ENCODE peak calls at places on chromosomes 4 and X, in nine cellular contexts. W is MCF 10A; P is A172; I is hippocampal formation; M is foreskin melanocyte; T is occipital lobe; C is adipocyte; V is AG20443; S is stimulated activated CD8-positive, alpha-beta memory T cell treated with anti-CD3 and anti-CD28 coated beads, Interleukin-2, amount 100 ng/mL, for 48 hours. B is an unnamed sample.
A peak's percentile ranks its signal among the peaks of the same experiment; 100 is the strongest.

GRCh38 chrX:111353810-111354209 is 58.2 kb downstream of the DCX start:
- DNase-seq in M (no peak), V (no peak), S (no peak), W (peak; percentile 2), T (no peak), I (no peak), P (no peak), C (no peak), B (no peak)

GRCh38 chr4:76579596-76580375 is 144.8 kb downstream of the SHROOM3 start:
- DNase-seq in S (no peak), C (no peak), I (no peak), M (no peak), V (no peak), P (no peak), T (no peak), W (no peak), B (peak; percentile 72)

GRCh38 chr4:87078987-87079469 is 141.4 kb downstream of the KLHL8 start:
- DNase-seq in W (peak; percentile 34), T (peak; percentile 21), C (peak; percentile 87), P (no peak), I (peak; percentile 26), S (no peak), M (no peak), V (peak; percentile 78), B (no peak)

GRCh38 chrX:22037225-22037624 is 5.1 kb downstream of the PHEX start:
- DNase-seq in I (no peak), P (no peak), V (no peak), W (no peak), S (no peak), T (no peak), M (no peak), C (no peak), B (no peak)

GRCh38 chr4:159946983-159947645 is 844.2 kb downstream of the RAPGEF2 start:
- DNase-seq in T (no peak), V (peak; percentile 21), I (no peak), M (peak; percentile 27), S (no peak), C (peak; percentile 82), W (peak; percentile 77), P (peak; percentile 65), B (no peak)

GRCh38 chr4:153792893-153793227 is 4.0 kb upstream of the SFRP2 start:
- DNase-seq in S (no peak), P (no peak), W (no peak), V (no peak), M (no peak), I (no peak), T (no peak), C (no peak), B (no peak)

GRCh38 chrX:46461653-46462191 is 83.5 kb downstream of the ZNF674 start:
- DNase-seq in M (no peak), T (no peak), S (no peak), I (no peak), V (no peak), W (no peak), C (no peak), P (no peak), B (no peak)

GRCh38 chrX:116278819-116279218 is 108.3 kb downstream of the AGTR2 start:
- DNase-seq in T (no peak), V (no peak), I (no peak), M (no peak), C (no peak), P (no peak), S (no peak), W (no peak), B (no peak)

GRCh38 chr4:14434483-14434882 is 567.8 kb upstream of the CPEB2 start:
- DNase-seq in M (no peak), T (no peak), V (no peak), P (no peak), I (no peak), W (no peak), S (no peak), C (no peak), B (no peak)

GRCh38 chr4:88743696-88744095 is 46.1 kb upstream of the NAP1L5 start:
- DNase-seq in M (no peak), P (peak; percentile 4), S (no peak), C (peak; percentile 82), V (peak; percentile 45), T (no peak), W (no peak), I (no peak), B (no peak)

GRCh38 chr4:158189409-158189808 is 16.6 kb upstream of the GASK1B start:
- DNase-seq in P (no peak), W (no peak), C (no peak), T (no peak), V (no peak), I (no peak), M (no peak), S (no peak), B (no peak)

GRCh38 chr4:79585834-79586233 is 177.8 kb upstream of the GK2 start:
- DNase-seq in C (no peak), P (no peak), T (no peak), I (no peak), M (no peak), V (no peak), S (no peak), W (no peak), B (no peak)

GRCh38 chrX:56788717-56789122 is 59.7 kb downstream of the NBDY start:
- DNase-seq in S (no peak), I (peak; percentile 49), C (no peak), P (no peak), T (peak; percentile 4), M (no peak), V (no peak), W (no peak), B (peak; percentile 56)

GRCh38 chr4:151808120-151808529 is 47.3 kb upstream of the GATB start:
- DNase-seq in I (no peak), M (no peak), S (no peak), P (peak; percentile 84), V (peak; percentile 15), C (no peak), W (peak; percentile 18), T (no peak), B (no peak)

GRCh38 chr4:68082758-68083157 is 46.9 kb downstream of the TMPRSS11F start:
- DNase-seq in P (no peak), C (no peak), T (no peak), V (no peak), S (no peak), W (no peak), I (no peak), M (no peak), B (no peak)

GRCh38 chr4:175048111-175048784 is 130.1 kb downstream of the ADAM29 start:
- DNase-seq in M (no peak), S (no peak), P (no peak), V (no peak), C (no peak), T (no peak), I (no peak), W (no peak), B (no peak)

GRCh38 chr4:153564630-153565525 is 98.7 kb downstream of the TMEM131L start:
- DNase-seq in V (peak; percentile 55), P (peak; percentile 23), S (no peak), T (no peak), C (peak; percentile 49), I (peak; percentile 26), M (no peak), W (peak; percentile 13), B (no peak)

GRCh38 chr4:38949416-38950051 is 81.9 kb downstream of the FAM114A1 start:
- DNase-seq in M (no peak), I (no peak), W (no peak), T (no peak), V (no peak), P (peak; percentile 76), S (no peak), C (peak; percentile 19), B (no peak)

GRCh38 chr4:15161439-15161838 is 159.2 kb downstream of the CPEB2 start:
- DNase-seq in S (no peak), M (no peak), P (no peak), T (no peak), I (no peak), C (no peak), W (no peak), V (no peak), B (no peak)

GRCh38 chr4:158858410-158859189 is 89.8 kb downstream of the FNIP2 start:
- DNase-seq in W (peak; percentile 32), T (no peak), I (no peak), P (peak; percentile 37), C (peak; percentile 31), S (no peak), M (no peak), V (peak; percentile 47), B (no peak)

GRCh38 chr4:109559625-109559982 is 442 bp upstream of the MCUB start:
- DNase-seq in M (no peak), P (no peak), C (peak; percentile 49), S (peak; percentile 13), W (no peak), T (no peak), I (peak; percentile 34), V (peak; percentile 61), B (peak; percentile 27)

GRCh38 chr4:125319311-125319710 is 4.6 kb downstream of the FAT4 start:
- DNase-seq in M (no peak), W (no peak), I (no peak), T (no peak), C (peak; percentile 42), V (no peak), S (no peak), P (no peak), B (no peak)

GRCh38 chr4:76453232-76453631 is 18.2 kb downstream of the SHROOM3 start:
- DNase-seq in M (no peak), I (no peak), S (no peak), C (no peak), P (no peak), W (no peak), T (no peak), V (no peak), B (no peak)

GRCh38 chr4:10089346-10089745 is 27.3 kb downstream of the WDR1 start:
- DNase-seq in I (no peak), S (no peak), W (peak; percentile 38), V (no peak), M (no peak), P (no peak), C (no peak), T (no peak), B (peak; percentile 88)

GRCh38 chr4:1984406-1985191 is 24.2 kb downstream of the NELFA start:
- DNase-seq in W (no peak), C (no peak), V (no peak), T (no peak), S (no peak), M (no peak), I (no peak), P (no peak), B (no peak)

GRCh38 chr4:145001635-145002034 is 96.4 kb downstream of the ANAPC10 start:
- DNase-seq in T (no peak), V (no peak), S (no peak), W (no peak), M (no peak), I (no peak), C (no peak), P (no peak), B (no peak)

GRCh38 chrX:54415534-54416350 is 24.5 kb upstream of the TSR2 start:
- DNase-seq in W (no peak), M (no peak), C (peak; percentile 3), P (no peak), S (no peak), T (no peak), V (no peak), I (no peak), B (no peak)

GRCh38 chr4:186725422-186726149 is 1.9 kb upstream of the FAT1 start:
- DNase-seq in P (peak; percentile 66), C (peak; percentile 96), S (no peak), T (peak; percentile 36), V (peak; percentile 87), M (peak; percentile 47), I (peak; percentile 60), W (peak; percentile 83), B (peak; percentile 87)

GRCh38 chrX:71159335-71159734 is 14.7 kb downstream of the NLGN3 start:
- DNase-seq in T (no peak), S (no peak), V (no peak), M (no peak), W (no peak), I (no peak), P (no peak), C (no peak), B (no peak)

GRCh38 chr4:124104101-124104500 is 608.4 kb downstream of the ANKRD50 start:
- DNase-seq in W (no peak), I (no peak), V (no peak), P (no peak), C (no peak), M (peak; percentile 64), T (no peak), S (no peak), B (no peak)

GRCh38 chrX:68287419-68287818 is 145.9 kb downstream of the OPHN1 start:
- DNase-seq in I (no peak), W (no peak), S (no peak), C (no peak), V (no peak), T (no peak), P (no peak), M (no peak), B (no peak)

B was measured in transverse colon.